ENCODE peak calls at places on chromosome 15, in four cellular contexts. One of them, this sample, is unnamed. For H3K4me1, the result is how much of the 10 kb centered on the place peaks cover.

GRCh38 chr15:29440541-29440940 is 170.9 kb upstream of the NSMCE3 start:
- DNase-seq in neuronal stem cell: no peak
- DNase-seq in body of pancreas: no peak
- DNase-seq in esophagus squamous epithelium: no peak
- DNase-seq in this sample: no peak

GRCh38 chr15:67127925-67128324 is 62.5 kb downstream of the SMAD3 start:
- DNase-seq in neuronal stem cell: no peak
- DNase-seq in body of pancreas: peak
- DNase-seq in esophagus squamous epithelium: no peak
- DNase-seq in this sample: no peak

GRCh38 chr15:69093127-69093526 is 67.3 kb upstream of the GLCE start:
- DNase-seq in neuronal stem cell: no peak
- DNase-seq in body of pancreas: no peak
- DNase-seq in esophagus squamous epithelium: no peak
- DNase-seq in this sample: no peak

GRCh38 chr15:82018201-82018600 is 27.6 kb downstream of the MEX3B start:
- DNase-seq in neuronal stem cell: no peak
- DNase-seq in body of pancreas: peak
- DNase-seq in esophagus squamous epithelium: no peak
- DNase-seq in this sample: no peak

GRCh38 chr15:82021992-82022391 is 23.8 kb downstream of the MEX3B start:
- DNase-seq in neuronal stem cell: no peak
- DNase-seq in body of pancreas: peak
- DNase-seq in esophagus squamous epithelium: no peak
- DNase-seq in this sample: no peak

GRCh38 chr15:79834496-79834895 is 62.3 kb downstream of the MTHFS start:
- DNase-seq in neuronal stem cell: no peak
- DNase-seq in body of pancreas: peak
- DNase-seq in esophagus squamous epithelium: no peak
- DNase-seq in this sample: peak

GRCh38 chr15:91965501-91966180 is 112.1 kb downstream of the SLCO3A1 start:
- DNase-seq in neuronal stem cell: no peak
- DNase-seq in body of pancreas: no peak
- DNase-seq in esophagus squamous epithelium: no peak
- DNase-seq in this sample: no peak

GRCh38 chr15:72784233-72784876 is 797 bp upstream of the ADPGK start:
- DNase-seq in neuronal stem cell: peak
- DNase-seq in body of pancreas: peak
- DNase-seq in esophagus squamous epithelium: no peak
- DNase-seq in this sample: no peak

GRCh38 chr15:73050561-73051297 is 1.5 kb upstream of the NEO1 start:
- DNase-seq in neuronal stem cell: no peak
- DNase-seq in body of pancreas: no peak
- DNase-seq in esophagus squamous epithelium: no peak
- DNase-seq in this sample: no peak

GRCh38 chr15:100438570-100438969 is 90.2 kb downstream of the CERS3 start:
- DNase-seq in neuronal stem cell: no peak
- DNase-seq in body of pancreas: peak
- DNase-seq in esophagus squamous epithelium: no peak
- DNase-seq in this sample: peak

GRCh38 chr15:37125143-37125542 is 24.8 kb upstream of the MEIS2 start:
- DNase-seq in neuronal stem cell: no peak
- DNase-seq in body of pancreas: no peak
- DNase-seq in esophagus squamous epithelium: no peak
- DNase-seq in this sample: no peak

DNA sequence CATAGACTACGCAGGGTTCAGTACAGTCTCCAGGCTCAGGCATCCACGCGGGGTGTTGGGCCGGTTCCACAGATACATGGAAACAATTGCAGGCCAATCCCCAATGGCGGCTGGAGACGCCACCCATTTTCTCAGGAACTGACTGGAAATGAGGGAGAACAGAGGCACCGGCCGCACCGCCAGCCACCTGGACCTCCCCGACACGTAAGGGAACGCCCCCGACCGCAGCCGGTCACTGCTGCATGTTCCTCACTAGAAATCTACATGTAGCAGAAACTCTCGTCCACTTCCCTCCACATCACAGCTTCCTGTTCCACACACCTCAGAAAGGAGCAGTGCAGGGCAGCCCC is 29.2 kb downstream of the CYFIP1 start:
- DNase-seq in neuronal stem cell: no peak
- DNase-seq in body of pancreas: no peak
- DNase-seq in esophagus squamous epithelium: no peak
- DNase-seq in this sample: no peak
- H3K4me1 ChIP-seq in neuronal stem cell: under half
- H3K4me1 ChIP-seq in body of pancreas: under half
- H3K4me1 ChIP-seq in esophagus squamous epithelium: under half
- H3K4me1 ChIP-seq in this sample: half or more

GRCh38 chr15:62777657-62778056 is 264.9 kb upstream of the TPM1 start:
- DNase-seq in neuronal stem cell: no peak
- DNase-seq in body of pancreas: no peak
- DNase-seq in esophagus squamous epithelium: no peak
- DNase-seq in this sample: no peak

GRCh38 chr15:62781081-62781497 is 261.5 kb upstream of the TPM1 start:
- DNase-seq in neuronal stem cell: no peak
- DNase-seq in body of pancreas: peak
- DNase-seq in esophagus squamous epithelium: no peak
- DNase-seq in this sample: no peak

GRCh38 chr15:62775932-62776331 is 266.6 kb upstream of the TPM1 start:
- DNase-seq in neuronal stem cell: no peak
- DNase-seq in body of pancreas: no peak
- DNase-seq in esophagus squamous epithelium: no peak
- DNase-seq in this sample: no peak

GRCh38 chr15:62782100-62782791 is 260.3 kb upstream of the TPM1 start:
- DNase-seq in neuronal stem cell: peak
- DNase-seq in body of pancreas: peak
- DNase-seq in esophagus squamous epithelium: no peak
- DNase-seq in this sample: no peak

GRCh38 chr15:62779041-62779810 is 263.3 kb upstream of the TPM1 start:
- DNase-seq in neuronal stem cell: no peak
- DNase-seq in body of pancreas: peak
- DNase-seq in esophagus squamous epithelium: no peak
- DNase-seq in this sample: no peak
- H3K27ac ChIP-seq in neuronal stem cell: no peak
- H3K27ac ChIP-seq in body of pancreas: peak
- H3K27ac ChIP-seq in esophagus squamous epithelium: no peak
- H3K27ac ChIP-seq in this sample: no peak

DNA sequence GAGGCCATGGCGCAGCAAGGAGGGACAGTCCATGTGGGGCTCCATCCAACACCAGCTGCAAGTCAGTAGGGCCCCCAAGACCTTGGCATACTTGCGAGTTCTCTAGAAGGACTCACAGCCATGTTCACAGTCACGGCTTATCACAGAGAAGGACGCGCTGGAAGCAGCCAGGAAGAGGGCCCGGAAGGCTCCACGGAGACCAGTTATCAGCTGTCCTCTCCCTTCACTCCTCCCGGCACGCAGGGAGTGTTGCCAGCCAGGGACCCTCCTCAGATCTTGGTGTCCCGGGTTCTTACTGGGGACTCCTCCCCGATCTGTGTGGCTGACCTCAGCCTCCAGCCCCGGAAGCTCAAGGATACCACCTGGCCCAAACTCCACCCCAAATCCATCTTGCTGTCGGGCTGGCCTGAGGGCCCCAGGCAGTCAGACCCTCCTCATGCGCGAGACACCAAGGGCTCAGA is 68.0 kb downstream of the SLTM start:
- DNase-seq in neuronal stem cell: no peak
- DNase-seq in body of pancreas: peak
- DNase-seq in esophagus squamous epithelium: no peak
- DNase-seq in this sample: no peak
- H3K4me3 ChIP-seq in neuronal stem cell: no peak
- H3K4me3 ChIP-seq in body of pancreas: no peak
- H3K4me3 ChIP-seq in esophagus squamous epithelium: peak
- H3K4me3 ChIP-seq in this sample: peak

GRCh38 chr15:71355268-71355667 is 240.0 kb downstream of the THSD4 start:
- DNase-seq in neuronal stem cell: no peak
- DNase-seq in body of pancreas: no peak
- DNase-seq in esophagus squamous epithelium: peak
- DNase-seq in this sample: no peak

GRCh38 chr15:71352765-71353164 is 237.5 kb downstream of the THSD4 start:
- DNase-seq in neuronal stem cell: no peak
- DNase-seq in body of pancreas: no peak
- DNase-seq in esophagus squamous epithelium: no peak
- DNase-seq in this sample: no peak

GRCh38 chr15:71352125-71352524 is 236.9 kb downstream of the THSD4 start:
- DNase-seq in neuronal stem cell: no peak
- DNase-seq in body of pancreas: no peak
- DNase-seq in esophagus squamous epithelium: no peak
- DNase-seq in this sample: no peak

GRCh38 chr15:71349736-71350515 is 234.7 kb downstream of the THSD4 start:
- DNase-seq in neuronal stem cell: no peak
- DNase-seq in body of pancreas: no peak
- DNase-seq in esophagus squamous epithelium: no peak
- DNase-seq in this sample: no peak

GRCh38 chr15:71353171-71353570 is 237.9 kb downstream of the THSD4 start:
- DNase-seq in neuronal stem cell: no peak
- DNase-seq in body of pancreas: no peak
- DNase-seq in esophagus squamous epithelium: no peak
- DNase-seq in this sample: no peak
- H3K4me1 ChIP-seq in neuronal stem cell: under half
- H3K4me1 ChIP-seq in body of pancreas: under half
- H3K4me1 ChIP-seq in esophagus squamous epithelium: under half
- H3K4me1 ChIP-seq in this sample: under half

GRCh38 chr15:60122691-60123090 is 118.6 kb downstream of the FOXB1 start:
- DNase-seq in neuronal stem cell: no peak
- DNase-seq in body of pancreas: no peak
- DNase-seq in esophagus squamous epithelium: no peak
- DNase-seq in this sample: no peak

GRCh38 chr15:60121845-60122244 is 117.7 kb downstream of the FOXB1 start:
- DNase-seq in neuronal stem cell: no peak
- DNase-seq in body of pancreas: no peak
- DNase-seq in esophagus squamous epithelium: no peak
- DNase-seq in this sample: no peak

GRCh38 chr15:60125334-60125733 is 121.2 kb downstream of the FOXB1 start:
- DNase-seq in neuronal stem cell: no peak
- DNase-seq in body of pancreas: no peak
- DNase-seq in esophagus squamous epithelium: no peak
- DNase-seq in this sample: no peak

GRCh38 chr15:60126661-60127060 is 122.5 kb downstream of the FOXB1 start:
- DNase-seq in neuronal stem cell: no peak
- DNase-seq in body of pancreas: no peak
- DNase-seq in esophagus squamous epithelium: no peak
- DNase-seq in this sample: no peak

DNA sequence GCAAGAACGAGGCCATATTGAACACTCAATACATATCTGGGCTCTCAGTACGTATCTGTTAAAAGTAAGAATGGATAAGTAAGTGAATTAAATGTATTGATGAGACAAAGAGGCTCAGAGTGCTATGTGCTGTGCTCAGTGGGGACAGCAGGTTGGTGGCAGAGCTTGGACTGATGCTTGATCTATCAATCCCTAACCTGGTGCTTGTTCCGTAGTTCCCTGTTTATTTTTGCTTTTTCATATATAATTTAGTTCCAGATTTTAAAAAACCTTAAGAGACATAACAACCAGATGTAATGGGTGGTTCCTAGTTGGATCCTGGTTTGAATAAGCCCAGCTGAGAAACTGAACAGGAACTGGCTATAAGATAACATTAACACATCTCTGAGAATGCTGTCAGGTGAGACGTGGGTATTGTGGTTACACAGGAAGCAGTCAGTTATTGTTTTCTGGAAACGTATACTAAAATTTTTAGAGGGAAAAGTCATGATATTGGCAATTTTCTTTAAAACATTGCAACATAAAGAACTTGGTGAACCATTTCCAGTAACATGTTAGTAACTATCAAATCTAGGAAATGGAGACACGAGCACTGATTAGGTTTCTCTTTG is 120.5 kb downstream of the FOXB1 start:
- DNase-seq in neuronal stem cell: no peak
- DNase-seq in body of pancreas: no peak
- DNase-seq in esophagus squamous epithelium: no peak
- DNase-seq in this sample: no peak
- H3K27ac ChIP-seq in neuronal stem cell: no peak
- H3K27ac ChIP-seq in body of pancreas: no peak
- H3K27ac ChIP-seq in esophagus squamous epithelium: no peak
- H3K27ac ChIP-seq in this sample: no peak

GRCh38 chr15:55740981-55741591 is 1.9 kb downstream of the PRTG start:
- DNase-seq in neuronal stem cell: no peak
- DNase-seq in body of pancreas: no peak
- DNase-seq in esophagus squamous epithelium: no peak
- DNase-seq in this sample: no peak
- H3K4me3 ChIP-seq in neuronal stem cell: peak
- H3K4me3 ChIP-seq in body of pancreas: no peak
- H3K4me3 ChIP-seq in esophagus squamous epithelium: peak
- H3K4me3 ChIP-seq in this sample: peak

GRCh38 chr15:99129644-99130043 is 24.8 kb downstream of the SYNM start:
- DNase-seq in neuronal stem cell: no peak
- DNase-seq in body of pancreas: no peak
- DNase-seq in esophagus squamous epithelium: no peak
- DNase-seq in this sample: no peak
- H3K4me1 ChIP-seq in neuronal stem cell: under half
- H3K4me1 ChIP-seq in body of pancreas: under half
- H3K4me1 ChIP-seq in esophagus squamous epithelium: under half
- H3K4me1 ChIP-seq in this sample: under half

GRCh38 chr15:39621961-39622360 is 41.1 kb downstream of the THBS1 start:
- DNase-seq in neuronal stem cell: no peak
- DNase-seq in body of pancreas: no peak
- DNase-seq in esophagus squamous epithelium: no peak
- DNase-seq in this sample: no peak

GRCh38 chr15:39621210-39621609 is 40.3 kb downstream of the THBS1 start:
- DNase-seq in neuronal stem cell: no peak
- DNase-seq in body of pancreas: no peak
- DNase-seq in esophagus squamous epithelium: no peak
- DNase-seq in this sample: no peak

GRCh38 chr15:39616731-39617455 is 36.0 kb downstream of the THBS1 start:
- DNase-seq in neuronal stem cell: no peak
- DNase-seq in body of pancreas: no peak
- DNase-seq in esophagus squamous epithelium: no peak
- DNase-seq in this sample: no peak

GRCh38 chr15:39613861-39614260 is 33.0 kb downstream of the THBS1 start:
- DNase-seq in neuronal stem cell: no peak
- DNase-seq in body of pancreas: no peak
- DNase-seq in esophagus squamous epithelium: no peak
- DNase-seq in this sample: no peak

GRCh38 chr15:39618063-39618823 is 37.4 kb downstream of the THBS1 start:
- DNase-seq in neuronal stem cell: no peak
- DNase-seq in body of pancreas: no peak
- DNase-seq in esophagus squamous epithelium: no peak
- DNase-seq in this sample: no peak
- H3K27ac ChIP-seq in neuronal stem cell: no peak
- H3K27ac ChIP-seq in body of pancreas: no peak
- H3K27ac ChIP-seq in esophagus squamous epithelium: no peak
- H3K27ac ChIP-seq in this sample: no peak

GRCh38 chr15:43439268-43439667 is 53.7 kb downstream of the TP53BP1 start:
- DNase-seq in neuronal stem cell: no peak
- DNase-seq in body of pancreas: no peak
- DNase-seq in esophagus squamous epithelium: no peak
- DNase-seq in this sample: no peak

GRCh38 chr15:43446344-43446743 is 46.6 kb downstream of the TP53BP1 start:
- DNase-seq in neuronal stem cell: no peak
- DNase-seq in body of pancreas: no peak
- DNase-seq in esophagus squamous epithelium: no peak
- DNase-seq in this sample: no peak

GRCh38 chr15:43441316-43441715 is 51.6 kb downstream of the TP53BP1 start:
- DNase-seq in neuronal stem cell: no peak
- DNase-seq in body of pancreas: no peak
- DNase-seq in esophagus squamous epithelium: no peak
- DNase-seq in this sample: no peak

GRCh38 chr15:43436395-43436794 is 56.6 kb downstream of the TP53BP1 start:
- DNase-seq in neuronal stem cell: no peak
- DNase-seq in body of pancreas: no peak
- DNase-seq in esophagus squamous epithelium: no peak
- DNase-seq in this sample: no peak

GRCh38 chr15:43440721-43441281 is 52.2 kb downstream of the TP53BP1 start:
- DNase-seq in neuronal stem cell: peak
- DNase-seq in body of pancreas: peak
- DNase-seq in esophagus squamous epithelium: no peak
- DNase-seq in this sample: no peak
- H3K4me3 ChIP-seq in neuronal stem cell: no peak
- H3K4me3 ChIP-seq in body of pancreas: no peak
- H3K4me3 ChIP-seq in esophagus squamous epithelium: no peak
- H3K4me3 ChIP-seq in this sample: no peak